ENCODE peak calls at places on chromosomes 12 and 14, in seven cellular contexts. B is body of pancreas; O is lung; Y is right cardiac atrium; R is CD4-positive, CD25-positive, alpha-beta regulatory T cell; J is psoas muscle; X is naive thymus-derived CD4-positive, alpha-beta T cell. Q is an unnamed sample.

GRCh38 chr12:115756271-115756670 is 521.2 kb downstream of the MED13L start:
- ATAC-seq in B (no peak), O (no peak), Y (no peak), R (no peak), J (no peak), X (no peak), Q (no peak)

GRCh38 chr12:128806573-128806972 is 17.2 kb downstream of the SLC15A4 start:
- ATAC-seq in B (no peak), O (no peak), Y (no peak), R (no peak), J (no peak), X (no peak), Q (no peak)

GRCh38 chr12:107027304-107028053 is 40.5 kb upstream of the MTERF2 start:
- ATAC-seq in B (peak; percentile 98), O (peak; percentile 83), Y (peak; percentile 94), R (peak; percentile 85), J (peak; percentile 93), X (peak; percentile 93), Q (peak; percentile 96)

GRCh38 chr12:119479121-119479561 is 114.4 kb upstream of the TMEM233 start:
- ATAC-seq in B (no peak), O (peak; percentile 58), Y (peak; percentile 91), R (no peak), J (no peak), X (no peak), Q (no peak)

GRCh38 chr12:102426599-102427541 is 53.5 kb downstream of the IGF1 start:
- ATAC-seq in B (no peak), O (no peak), Y (peak; percentile 43), R (no peak), J (peak; percentile 75), X (no peak), Q (peak; percentile 35)

GRCh38 chr14:91129261-91129660 is 15.4 kb downstream of the DGLUCY start:
- ATAC-seq in B (no peak), O (no peak), Y (no peak), R (no peak), J (no peak), X (no peak), Q (no peak)

GRCh38 chr12:32482226-32482625 is 82.9 kb downstream of the FGD4 start:
- ATAC-seq in B (peak; percentile 47), O (no peak), Y (peak; percentile 46), R (no peak), J (no peak), X (peak; percentile 34), Q (no peak)

GRCh38 chr12:101935769-101936741 is 58.7 kb downstream of the DRAM1 start:
- ATAC-seq in B (peak; percentile 55), O (peak; percentile 51), Y (peak; percentile 92), R (peak; percentile 67), J (peak; percentile 58), X (peak; percentile 78), Q (peak; percentile 83)

GRCh38 chr14:51680031-51680430 is 28.3 kb downstream of the FRMD6 start:
- ATAC-seq in B (no peak), O (no peak), Y (no peak), R (no peak), J (no peak), X (no peak), Q (no peak)

GRCh38 chr14:51674294-51675002 is 22.7 kb downstream of the FRMD6 start:
- ATAC-seq in B (no peak), O (no peak), Y (no peak), R (no peak), J (no peak), X (no peak), Q (no peak)

GRCh38 chr14:51677738-51678137 is 26.0 kb downstream of the FRMD6 start:
- ATAC-seq in B (no peak), O (no peak), Y (no peak), R (no peak), J (no peak), X (no peak), Q (no peak)

GRCh38 chr14:51676549-51676948 is 24.8 kb downstream of the FRMD6 start:
- ATAC-seq in B (no peak), O (no peak), Y (no peak), R (no peak), J (no peak), X (no peak), Q (no peak)

DNA sequence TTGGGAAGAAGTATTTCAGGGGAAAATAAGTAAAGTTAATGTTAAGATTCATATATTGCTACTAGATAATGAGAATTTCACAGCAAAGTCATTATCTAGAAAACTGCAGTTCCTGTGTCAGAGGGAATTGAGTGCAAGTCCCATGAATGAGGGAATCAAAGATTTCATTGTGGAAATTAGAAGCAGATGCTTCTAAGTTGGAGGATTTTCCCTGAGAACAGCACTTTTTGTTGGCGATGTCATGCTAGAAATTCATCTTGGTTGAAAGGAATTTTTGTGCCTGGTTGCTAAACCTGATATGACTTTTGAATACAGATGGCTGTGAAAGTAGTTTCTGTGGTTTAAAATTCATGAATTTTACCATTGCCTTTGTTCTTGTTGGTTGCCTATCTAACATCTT is 25.6 kb downstream of the FRMD6 start:
- ATAC-seq in B (no peak), O (no peak), Y (no peak), R (no peak), J (no peak), X (no peak), Q (peak; percentile 34)
- H3K27ac ChIP-seq in B (no peak overlapping the region), O (no peak overlapping the region), Y (peak overlapping the region; percentile 30), R (no peak overlapping the region), J (no peak overlapping the region), X (no peak overlapping the region), Q (peak overlapping the region; percentile 12)

DNA sequence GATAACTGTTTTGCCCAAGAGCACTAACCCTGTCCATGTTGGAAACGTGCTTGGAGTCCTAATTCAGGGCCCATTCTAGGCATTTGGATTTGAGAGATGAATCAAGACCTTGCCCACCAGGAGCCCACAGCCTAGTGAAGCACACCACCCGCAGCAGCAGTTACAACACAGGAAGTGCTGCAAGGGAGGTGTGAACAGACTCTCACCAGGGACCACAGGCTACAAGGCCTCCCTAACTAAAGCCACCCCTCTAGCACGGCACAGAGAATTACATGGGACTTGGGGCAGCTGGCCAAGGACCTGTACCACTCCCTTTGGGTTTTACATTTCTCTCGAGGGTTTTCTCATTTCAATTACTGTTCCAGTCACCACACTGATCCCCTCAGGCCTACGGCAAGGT is 49.4 kb upstream of the FOXN3 start:
- ATAC-seq in B (no peak), O (no peak), Y (peak; percentile 38), R (no peak), J (no peak), X (peak; percentile 92), Q (no peak)
- H3K27ac ChIP-seq in B (no peak overlapping the region), O (no peak overlapping the region), Y (no peak overlapping the region), R (no peak overlapping the region), J (no peak overlapping the region), X (no peak overlapping the region), Q (no peak overlapping the region)

DNA sequence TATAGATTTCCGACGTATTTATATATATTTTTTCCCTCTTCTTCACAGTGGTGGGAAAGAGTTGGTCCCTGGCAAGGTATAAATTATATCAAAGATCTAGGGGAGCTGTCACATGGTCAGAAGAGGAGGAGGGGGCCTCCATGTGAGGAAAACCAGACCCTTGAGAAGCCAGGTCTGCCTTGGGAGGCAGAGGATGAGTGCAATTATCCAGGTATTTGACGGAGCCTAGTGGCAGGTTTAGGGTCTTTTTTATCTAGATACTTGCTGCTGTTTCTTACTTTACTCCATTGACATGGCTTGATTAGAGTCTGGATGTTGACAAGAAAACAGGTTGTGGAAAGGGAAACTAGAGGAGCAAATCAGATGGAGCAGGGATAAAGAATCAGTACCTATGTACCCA is 5.5 kb downstream of the COPZ1 start:
- ATAC-seq in B (no peak), O (no peak), Y (no peak), R (no peak), J (no peak), X (no peak), Q (no peak)
- H3K27ac ChIP-seq in B (no peak overlapping the region), O (no peak overlapping the region), Y (no peak overlapping the region), R (peak overlapping the region; percentile 59), J (no peak overlapping the region), X (peak overlapping the region; percentile 46), Q (no peak overlapping the region)

GRCh38 chr12:6268484-6269157 is 41.9 kb upstream of the PLEKHG6 start:
- ATAC-seq in B (no peak), O (no peak), Y (no peak), R (no peak), J (no peak), X (no peak), Q (peak; percentile 48)
- H3K27ac ChIP-seq in B (peak overlapping the region; percentile 34), O (peak overlapping the region; percentile 46), Y (no peak overlapping the region), R (no peak overlapping the region), J (no peak overlapping the region), X (no peak overlapping the region), Q (peak overlapping the region; percentile 84)

DNA sequence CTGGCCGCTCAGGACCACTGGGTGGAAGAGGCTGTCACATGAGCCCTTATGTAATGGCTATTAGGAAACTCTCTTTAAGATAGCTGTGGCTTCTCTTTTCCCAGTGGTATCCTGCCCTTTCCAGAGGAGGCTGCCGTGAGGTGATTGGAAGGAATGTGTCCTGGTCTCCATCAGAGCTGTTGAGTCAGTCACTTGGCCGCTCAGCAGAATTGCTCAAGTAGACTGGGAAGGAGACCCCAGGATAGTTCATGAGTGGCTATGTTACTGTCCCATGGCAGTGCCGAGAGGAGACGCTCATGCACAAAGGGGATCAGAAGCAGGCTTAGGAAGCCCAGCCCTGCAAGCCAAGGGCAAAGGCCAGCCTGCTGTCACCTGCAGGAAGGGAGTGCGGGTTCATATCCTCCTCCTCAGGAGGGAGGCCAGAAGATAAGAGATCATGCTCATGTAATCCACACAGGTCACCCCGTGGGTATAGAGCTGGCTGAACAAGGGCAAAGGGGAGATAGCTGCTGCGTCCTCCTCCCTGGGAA is 136.9 kb upstream of the MAX start:
- ATAC-seq in B (peak; percentile 66), O (no peak), Y (peak; percentile 47), R (no peak), J (no peak), X (no peak), Q (peak; percentile 47)
- H3K27ac ChIP-seq in B (no peak overlapping the region), O (no peak overlapping the region), Y (no peak overlapping the region), R (no peak overlapping the region), J (no peak overlapping the region), X (no peak overlapping the region), Q (no peak overlapping the region)